ENCODE peak calls at places on chromosomes 3 and 15, in seven cellular contexts. G is neural progenitor cell, M is OCI-LY7, V is PC-3, Q is H1, J is SK-N-SH, N is MM.1S. B is an unnamed sample.
A peak's percentile ranks its signal among the peaks of the same experiment; 100 is the strongest.

GRCh38 chr3:100766069-100766468 is 56.8 kb downstream of the TFG start:
- DNase-seq in G (no peak), M (no peak), V (peak; percentile 61), Q (no peak), J (no peak), N (no peak), B (no peak)

GRCh38 chr15:58994906-58995453 is 7.5 kb downstream of the RNF111 start:
- DNase-seq in G (no peak), M (no peak), V (no peak), Q (no peak), J (peak; percentile 74), N (no peak), B (no peak)

GRCh38 chr3:157129782-157130137 is 30.2 kb downstream of the CCNL1 start:
- DNase-seq in G (peak; percentile 71), M (no peak), V (peak; percentile 63), Q (no peak), J (no peak), N (no peak), B (no peak)

GRCh38 chr15:89492111-89492641 is 4.2 kb downstream of the RHCG start:
- DNase-seq in G (peak; percentile 73), M (peak; percentile 29), V (peak; percentile 41), Q (peak; percentile 89), J (peak; percentile 73), N (no peak), B (peak; percentile 52)

GRCh38 chr3:117587416-117587815 is 877.8 kb downstream of the TUSC7 start:
- DNase-seq in G (no peak), M (no peak), V (no peak), Q (no peak), J (no peak), N (no peak), B (no peak)

GRCh38 chr3:28575100-28575747 is 226.6 kb upstream of the AZI2 start:
- DNase-seq in G (peak; percentile 74), M (no peak), V (no peak), Q (no peak), J (peak; percentile 77), N (no peak), B (no peak)

GRCh38 chr3:172311217-172311616 is 137.0 kb downstream of the GHSR start:
- DNase-seq in G (no peak), M (no peak), V (no peak), Q (no peak), J (no peak), N (no peak), B (no peak)

GRCh38 chr3:152197937-152198336 is 70.8 kb upstream of the MBNL1 start:
- DNase-seq in G (no peak), M (peak; percentile 43), V (no peak), Q (no peak), J (no peak), N (peak; percentile 61), B (no peak)

GRCh38 chr15:80160570-80161156 is 7.9 kb downstream of the FAH start:
- DNase-seq in G (no peak), M (peak; percentile 75), V (peak; percentile 86), Q (no peak), J (no peak), N (peak; percentile 87), B (no peak)

GRCh38 chr15:73991260-73991659 is 835 bp downstream of the STOML1 start:
- DNase-seq in G (peak; percentile 15), M (no peak), V (no peak), Q (no peak), J (no peak), N (no peak), B (no peak)

GRCh38 chr15:55234104-55234799 is 37.5 kb upstream of the RSL24D1 start:
- DNase-seq in G (no peak), M (no peak), V (no peak), Q (no peak), J (no peak), N (no peak), B (no peak)

GRCh38 chr3:143002083-143002712 is 828 bp downstream of the U2SURP start:
- DNase-seq in G (no peak), M (peak; percentile 60), V (peak; percentile 11), Q (no peak), J (peak; percentile 16), N (peak; percentile 20), B (peak; percentile 77)

GRCh38 chr3:58884457-58884856 is 165.4 kb downstream of the CFAP20DC start:
- DNase-seq in G (no peak), M (no peak), V (no peak), Q (no peak), J (no peak), N (no peak), B (no peak)

GRCh38 chr15:60838206-60838605 is 359.3 kb upstream of the ICE2 start:
- DNase-seq in G (no peak), M (no peak), V (no peak), Q (no peak), J (no peak), N (no peak), B (no peak)

GRCh38 chr15:66290518-66290917 is 2.9 kb upstream of the DIS3L start:
- DNase-seq in G (no peak), M (no peak), V (no peak), Q (no peak), J (no peak), N (peak; percentile 30), B (no peak)

GRCh38 chr3:42228796-42229195 is 37.2 kb downstream of the CCK start:
- DNase-seq in G (no peak), M (peak; percentile 63), V (peak; percentile 74), Q (no peak), J (no peak), N (no peak), B (peak; percentile 49)

GRCh38 chr3:112623213-112623612 is 17.7 kb downstream of the CCDC80 start:
- DNase-seq in G (no peak), M (no peak), V (peak; percentile 63), Q (no peak), J (no peak), N (no peak), B (no peak)

GRCh38 chr15:75532413-75533250 is 46.5 kb downstream of the PTPN9 start:
- DNase-seq in G (peak; percentile 65), M (peak; percentile 16), V (peak; percentile 46), Q (peak; percentile 54), J (peak; percentile 50), N (peak; percentile 19), B (no peak)

GRCh38 chr15:81418891-81419290 is 44.9 kb upstream of the TMC3 start:
- DNase-seq in G (no peak), M (no peak), V (no peak), Q (no peak), J (no peak), N (no peak), B (no peak)

GRCh38 chr15:81413851-81414250 is 39.8 kb upstream of the TMC3 start:
- DNase-seq in G (no peak), M (no peak), V (no peak), Q (no peak), J (no peak), N (no peak), B (no peak)

GRCh38 chr15:81418427-81418826 is 44.4 kb upstream of the TMC3 start:
- DNase-seq in G (no peak), M (no peak), V (no peak), Q (no peak), J (no peak), N (no peak), B (no peak)

GRCh38 chr15:81419304-81419943 is 45.4 kb upstream of the TMC3 start:
- DNase-seq in G (peak; percentile 63), M (no peak), V (peak; percentile 68), Q (no peak), J (no peak), N (no peak), B (no peak)
- H3K4me3 ChIP-seq in G (peak overlapping the region; percentile 20), M (no peak overlapping the region), V (peak overlapping the region; percentile 32), Q (no peak overlapping the region), J (no peak overlapping the region), N (no peak overlapping the region), B (no peak overlapping the region)

GRCh38 chr3:70973558-70973957 is 610.0 kb downstream of the FOXP1 start:
- DNase-seq in G (no peak), M (no peak), V (peak; percentile 48), Q (no peak), J (no peak), N (no peak), B (no peak)

GRCh38 chr3:70970952-70971351 is 612.6 kb downstream of the FOXP1 start:
- DNase-seq in G (peak; percentile 18), M (no peak), V (no peak), Q (no peak), J (no peak), N (no peak), B (no peak)

GRCh38 chr3:70974752-70975151 is 608.8 kb downstream of the FOXP1 start:
- DNase-seq in G (no peak), M (no peak), V (no peak), Q (no peak), J (no peak), N (peak; percentile 55), B (no peak)

GRCh38 chr3:70972855-70973254 is 610.7 kb downstream of the FOXP1 start:
- DNase-seq in G (no peak), M (no peak), V (no peak), Q (no peak), J (no peak), N (no peak), B (no peak)

GRCh38 chr3:70970136-70970535 is 613.4 kb downstream of the FOXP1 start:
- DNase-seq in G (peak; percentile 53), M (no peak), V (no peak), Q (no peak), J (no peak), N (no peak), B (no peak)
- H3K27ac ChIP-seq in G (no peak overlapping the region), M (no peak overlapping the region), V (no peak overlapping the region), Q (no peak overlapping the region), J (no peak overlapping the region), N (no peak overlapping the region), B (no peak overlapping the region)

GRCh38 chr3:160020057-160020711 is 31.5 kb downstream of the IL12A start:
- DNase-seq in G (no peak), M (no peak), V (no peak), Q (no peak), J (no peak), N (no peak), B (no peak)

GRCh38 chr3:160022068-160022467 is 33.4 kb downstream of the IL12A start:
- DNase-seq in G (no peak), M (no peak), V (no peak), Q (no peak), J (no peak), N (no peak), B (no peak)

GRCh38 chr3:160023476-160023875 is 34.8 kb downstream of the IL12A start:
- DNase-seq in G (no peak), M (no peak), V (peak; percentile 74), Q (no peak), J (no peak), N (no peak), B (no peak)

GRCh38 chr3:160016972-160017371 is 28.3 kb downstream of the IL12A start:
- DNase-seq in G (no peak), M (no peak), V (peak; percentile 87), Q (no peak), J (no peak), N (peak; percentile 83), B (no peak)

GRCh38 chr3:160018959-160019358 is 30.3 kb downstream of the IL12A start:
- DNase-seq in G (no peak), M (no peak), V (no peak), Q (no peak), J (no peak), N (no peak), B (no peak)
- H2AFZ ChIP-seq in G (peak overlapping the region; percentile 63), M (no peak overlapping the region), V (no peak overlapping the region), Q (peak overlapping the region; percentile 17), J (no peak overlapping the region), N (no peak overlapping the region), B (no peak overlapping the region)

DNA sequence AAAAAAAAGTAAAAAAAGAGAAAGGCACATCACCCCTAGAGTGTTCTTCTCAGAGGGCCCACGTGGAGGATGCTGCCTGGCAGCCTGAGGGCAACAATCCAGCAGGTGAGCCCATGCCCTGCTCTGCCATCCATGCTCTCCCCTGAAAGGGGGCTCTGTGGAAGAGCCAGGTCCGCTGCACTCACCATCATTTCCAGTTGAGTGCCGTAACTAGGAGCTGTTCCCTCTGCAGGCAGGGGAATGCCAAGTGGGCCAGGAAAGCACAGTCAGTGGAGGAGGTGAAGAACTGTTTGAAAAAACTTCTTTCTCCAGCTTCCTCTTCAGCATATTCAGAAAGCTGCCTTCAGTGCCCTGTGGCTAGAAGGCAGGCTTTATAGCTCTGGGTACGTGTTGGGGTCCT is 84.1 kb downstream of the ABHD5 start:
- DNase-seq in G (no peak), M (no peak), V (no peak), Q (no peak), J (no peak), N (no peak), B (no peak)
- H3K4me3 ChIP-seq in G (no peak overlapping the region), M (no peak overlapping the region), V (no peak overlapping the region), Q (no peak overlapping the region), J (no peak overlapping the region), N (no peak overlapping the region), B (no peak overlapping the region)

B was measured in Karpas-422.